ENCODE peak calls at places on chromosomes 1 and 21, in five cellular contexts. M is lung, S is tibial artery, N is gastrocnemius medialis, H is IMR-90. W is an unnamed sample.

GRCh38 chr1:248924696-248925532 is 18.9 kb downstream of the PGBD2 start:
- DNase-seq in M (no peak), H (peak; percentile 39), N (no peak), S (no peak), W (peak; percentile 55)

GRCh38 chr1:183105449-183105848 is 80.6 kb upstream of the LAMC2 start:
- DNase-seq in H (peak; percentile 76), S (no peak), M (no peak), N (no peak), W (no peak)

GRCh38 chr1:236128646-236129178 is 13.6 kb upstream of the GPR137B start:
- DNase-seq in M (no peak), S (no peak), N (no peak), H (peak; percentile 11), W (no peak)

GRCh38 chr1:168499094-168500049 is 44.4 kb downstream of the XCL2 start:
- DNase-seq in H (peak; percentile 33), S (no peak), M (no peak), N (no peak), W (no peak)

GRCh38 chr1:16915627-16915973 is 6.1 kb upstream of the CROCC start:
- DNase-seq in S (peak; percentile 62), N (no peak), H (no peak), M (no peak), W (no peak)

GRCh38 chr1:184499626-184500025 is 112.8 kb downstream of the C1orf21 start:
- DNase-seq in S (no peak), H (peak; percentile 61), M (no peak), N (no peak), W (no peak)

GRCh38 chr1:244303610-244303969 is 148.1 kb downstream of the ADSS2 start:
- DNase-seq in M (no peak), H (no peak), S (no peak), N (no peak), W (no peak)

GRCh38 chr1:187396226-187396625 is 567.5 kb downstream of the PLA2G4A start:
- DNase-seq in S (no peak), M (no peak), N (no peak), H (peak; percentile 14), W (no peak)

GRCh38 chr1:203148127-203148526 is 20.6 kb downstream of the ADORA1 start:
- DNase-seq in M (no peak), N (no peak), S (no peak), H (no peak), W (peak; percentile 45)

GRCh38 chr1:43653893-43654292 is 3.9 kb downstream of the KDM4A start:
- DNase-seq in N (no peak), H (no peak), M (no peak), S (no peak), W (no peak)

GRCh38 chr1:84370831-84371394 is 27.4 kb upstream of the DNASE2B start:
- DNase-seq in H (peak; percentile 88), M (peak; percentile 38), S (no peak), N (no peak), W (no peak)

GRCh38 chr1:230158422-230159291 is 91.6 kb downstream of the GALNT2 start:
- DNase-seq in M (no peak), H (no peak), N (peak; percentile 86), S (no peak), W (no peak)

GRCh38 chr1:165189011-165189410 is 167.5 kb downstream of the LMX1A start:
- DNase-seq in H (no peak), N (no peak), M (no peak), S (no peak), W (no peak)

GRCh38 chr1:41380979-41381690 is 19.9 kb downstream of the FOXO6 start:
- DNase-seq in M (no peak), H (no peak), S (peak; percentile 82), N (no peak), W (peak; percentile 69)

GRCh38 chr1:51535006-51535592 is 16.0 kb upstream of the EPS15 start:
- DNase-seq in S (peak; percentile 71), N (peak; percentile 21), H (peak; percentile 68), M (peak; percentile 36), W (peak; percentile 31)

GRCh38 chr1:236534164-236534651 is 10.4 kb downstream of the LGALS8 start:
- DNase-seq in H (peak; percentile 78), N (no peak), S (no peak), M (no peak), W (no peak)

GRCh38 chr1:91742848-91743292 is 143.1 kb downstream of the TGFBR3 start:
- DNase-seq in N (peak; percentile 58), M (no peak), S (peak; percentile 85), H (peak; percentile 66), W (no peak)

GRCh38 chr21:29892379-29892778 is 47.4 kb downstream of the GRIK1 start:
- DNase-seq in M (no peak), N (no peak), S (no peak), H (no peak), W (no peak)

GRCh38 chr1:94143173-94143808 is 22.3 kb upstream of the ABCA4 start:
- DNase-seq in S (no peak), M (no peak), H (peak; percentile 38), N (no peak), W (no peak)

GRCh38 chr1:58814251-58815068 is 30.6 kb upstream of the JUN start:
- DNase-seq in S (peak; percentile 77), H (peak; percentile 39), N (peak; percentile 50), M (peak; percentile 77), W (peak; percentile 86)

GRCh38 chr1:200139661-200140250 is 112.2 kb downstream of the NR5A2 start:
- DNase-seq in S (no peak), N (no peak), H (peak; percentile 68), M (no peak), W (no peak)

GRCh38 chr1:7388488-7389185 is 382.5 kb upstream of the VAMP3 start:
- DNase-seq in M (no peak), H (peak; percentile 26), N (no peak), S (peak; percentile 70), W (peak; percentile 21)

GRCh38 chr1:31302749-31303441 is 6.1 kb downstream of the ZCCHC17 start:
- DNase-seq in N (no peak), S (no peak), H (peak; percentile 10), M (no peak), W (no peak)

GRCh38 chr1:37752583-37753471 is 12.1 kb downstream of the EPHA10 start:
- DNase-seq in N (no peak), M (no peak), H (no peak), S (no peak), W (peak; percentile 40)

GRCh38 chr21:38352536-38353219 is 95.9 kb downstream of the KCNJ15 start:
- DNase-seq in S (peak; percentile 85), M (peak; percentile 73), H (peak; percentile 76), N (no peak), W (peak; percentile 79)

GRCh38 chr1:167697667-167698141 is 24.1 kb upstream of the MPZL1 start:
- DNase-seq in N (peak; percentile 98), S (peak; percentile 86), H (no peak), M (no peak), W (peak; percentile 90)

GRCh38 chr1:18945401-18945849 is 11.1 kb downstream of the IFFO2 start:
- DNase-seq in H (peak; percentile 62), M (no peak), S (no peak), N (no peak), W (no peak)

GRCh38 chr1:24805534-24806301 is 60.5 kb downstream of the CLIC4 start:
- DNase-seq in H (peak; percentile 89), N (peak; percentile 20), S (no peak), M (no peak), W (no peak)

GRCh38 chr1:194873328-194873923 is 1687.0 kb upstream of the B3GALT2 start:
- DNase-seq in H (peak; percentile 14), S (no peak), M (no peak), N (no peak), W (no peak)

GRCh38 chr1:227786673-227787512 is 28.6 kb upstream of the PRSS38 start:
- DNase-seq in S (no peak), N (no peak), M (peak; percentile 28), H (no peak), W (peak; percentile 31)

GRCh38 chr21:31447477-31447876 is 103.4 kb upstream of the TIAM1 start:
- DNase-seq in N (no peak), M (no peak), H (peak; percentile 36), S (no peak), W (no peak)

GRCh38 chr1:157482174-157482573 is 70.1 kb downstream of the FCRL5 start:
- DNase-seq in N (no peak), M (no peak), S (no peak), H (no peak), W (no peak)

GRCh38 chr1:221810406-221810805 is 68.5 kb upstream of the DUSP10 start:
- DNase-seq in H (peak; percentile 90), M (no peak), N (no peak), S (no peak), W (no peak)

GRCh38 chr1:176601358-176601757 is 138.4 kb downstream of the PAPPA2 start:
- DNase-seq in S (no peak), H (no peak), M (no peak), N (no peak), W (no peak)

GRCh38 chr21:38140192-38140905 is 116.4 kb upstream of the KCNJ15 start:
- DNase-seq in S (peak; percentile 69), N (peak; percentile 31), M (peak; percentile 61), H (peak; percentile 25), W (peak; percentile 43)

GRCh38 chr1:4027008-4027407 is 126.9 kb upstream of the C1orf174 start:
- DNase-seq in N (no peak), H (no peak), M (no peak), S (no peak), W (no peak)

GRCh38 chr1:11180342-11180744 is 8.8 kb upstream of the ANGPTL7 start:
- DNase-seq in N (no peak), M (no peak), S (no peak), H (peak; percentile 49), W (no peak)

GRCh38 chr1:22341791-22342605 is 109.7 kb upstream of the ZBTB40 start:
- DNase-seq in H (peak; percentile 28), M (no peak), S (no peak), N (no peak), W (no peak)

GRCh38 chr1:15850450-15851079 is 3.1 kb downstream of the SPEN start:
- DNase-seq in N (no peak), H (no peak), S (no peak), M (no peak), W (no peak)
- H3K27ac ChIP-seq in N (peak overlapping the region; percentile 90), H (no peak overlapping the region), S (peak overlapping the region; percentile 99), M (no peak overlapping the region), W (no peak overlapping the region)

GRCh38 chr1:70115315-70115714 is 90.1 kb downstream of the LRRC40 start:
- DNase-seq in N (no peak), M (no peak), S (no peak), H (no peak), W (no peak)

GRCh38 chr1:70112838-70113237 is 92.5 kb downstream of the LRRC40 start:
- DNase-seq in H (no peak), N (no peak), M (no peak), S (no peak), W (no peak)
- TF ChIP-seq CTCF in H (no peak), N (no peak), M (no peak), S (no peak), W (no peak)

GRCh38 chr1:172918478-172918877 is 132.3 kb downstream of the TNFSF18 start:
- DNase-seq in M (no peak), S (no peak), N (no peak), H (no peak), W (no peak)
- H3K27ac ChIP-seq in M (no peak overlapping the region), S (no peak overlapping the region), N (no peak overlapping the region), H (peak overlapping the region; percentile 93), W (no peak overlapping the region)

GRCh38 chr1:9827558-9828185 is 3.9 kb upstream of the CLSTN1 start:
- DNase-seq in M (no peak), N (no peak), H (no peak), S (no peak), W (no peak)
- TF ChIP-seq CTCF in M (no peak), N (no peak), H (peak; percentile 14), S (no peak), W (no peak)

W was measured in stomach.